ENCODE peak calls at places on chromosomes 12 and 14, in five cellular contexts. Y is tibial nerve; M is K562; K is mucosa of descending colon; A is CD8-positive, alpha-beta T cell. V is an unnamed sample.

GRCh38 chr14:95267306-95267705 is 52.4 kb downstream of the CLMN start:
- DNase-seq in Y (no peak), A (no peak), M (no peak), K (no peak), V (no peak)

GRCh38 chr12:98355322-98355721 is 160.1 kb upstream of the TMPO start:
- DNase-seq in M (no peak), Y (no peak), A (no peak), K (no peak), V (no peak)

GRCh38 chr12:89256060-89256459 is 96.2 kb downstream of the DUSP6 start:
- DNase-seq in K (no peak), M (no peak), Y (no peak), A (no peak), V (no peak)

GRCh38 chr14:73239463-73240241 is 2.3 kb downstream of the PAPLN start:
- DNase-seq in M (no peak), K (no peak), A (no peak), Y (peak), V (peak)

GRCh38 chr14:87067597-87067996 is 925.4 kb downstream of the GALC start:
- DNase-seq in A (no peak), Y (no peak), M (no peak), K (no peak), V (no peak)

GRCh38 chr12:109542014-109542413 is 31.3 kb downstream of the MMAB start:
- DNase-seq in Y (no peak), M (no peak), K (no peak), A (no peak), V (no peak)

GRCh38 chr14:59422069-59422881 is 42.9 kb downstream of the GPR135 start:
- DNase-seq in K (no peak), M (no peak), Y (no peak), A (no peak), V (no peak)

GRCh38 chr12:25130741-25131188 is 64.2 kb downstream of the DNAI7 start:
- DNase-seq in Y (no peak), K (no peak), M (peak), A (no peak), V (no peak)

GRCh38 chr12:97375310-97375709 is 87.3 kb upstream of the RMST start:
- DNase-seq in K (no peak), Y (no peak), M (no peak), A (no peak), V (no peak)

GRCh38 chr12:105942316-105942715 is 196.4 kb downstream of the NUAK1 start:
- DNase-seq in M (no peak), A (no peak), Y (no peak), K (no peak), V (no peak)

GRCh38 chr12:127494961-127495915 is 771.7 kb upstream of the TMEM132C start:
- DNase-seq in K (no peak), M (no peak), A (no peak), Y (no peak), V (no peak)

GRCh38 chr12:113392988-113393579 is 10.6 kb downstream of the SDS start:
- DNase-seq in Y (no peak), A (no peak), M (peak), K (no peak), V (no peak)

GRCh38 chr12:47878293-47878917 is 26.4 kb downstream of the VDR start:
- DNase-seq in Y (no peak), M (no peak), K (no peak), A (no peak), V (no peak)

GRCh38 chr14:51430600-51430999 is 190.6 kb downstream of the TMX1 start:
- DNase-seq in M (no peak), A (no peak), K (no peak), Y (no peak), V (no peak)

GRCh38 chr14:41607119-41607785 is 576 bp downstream of the LRFN5 start:
- DNase-seq in A (no peak), Y (no peak), K (no peak), M (no peak), V (no peak)

GRCh38 chr12:120814903-120815429 is 89.2 kb downstream of the SPPL3 start:
- DNase-seq in A (no peak), Y (no peak), K (no peak), M (no peak), V (no peak)

GRCh38 chr12:88393017-88393767 is 187.1 kb downstream of the KITLG start:
- DNase-seq in K (no peak), Y (no peak), M (peak), A (no peak), V (no peak)

GRCh38 chr12:110585231-110585799 is 2.2 kb upstream of the PPTC7 start:
- DNase-seq in M (no peak), A (peak), K (no peak), Y (no peak), V (no peak)

GRCh38 chr14:106317593-106317992 is 791.2 kb downstream of the TMEM121 start:
- DNase-seq in K (no peak), A (no peak), Y (no peak), M (no peak), V (no peak)

GRCh38 chr14:73726025-73726961 is 12.1 kb upstream of the PNMA1 start:
- DNase-seq in M (no peak), K (no peak), A (no peak), Y (no peak), V (no peak)

GRCh38 chr14:53192023-53192422 is 38.9 kb upstream of the DDHD1 start:
- DNase-seq in Y (no peak), M (no peak), A (no peak), K (no peak), V (no peak)

GRCh38 chr12:58387199-58387598 is 445.8 kb downstream of the ATP23 start:
- DNase-seq in A (no peak), M (no peak), K (no peak), Y (no peak), V (no peak)

DNA sequence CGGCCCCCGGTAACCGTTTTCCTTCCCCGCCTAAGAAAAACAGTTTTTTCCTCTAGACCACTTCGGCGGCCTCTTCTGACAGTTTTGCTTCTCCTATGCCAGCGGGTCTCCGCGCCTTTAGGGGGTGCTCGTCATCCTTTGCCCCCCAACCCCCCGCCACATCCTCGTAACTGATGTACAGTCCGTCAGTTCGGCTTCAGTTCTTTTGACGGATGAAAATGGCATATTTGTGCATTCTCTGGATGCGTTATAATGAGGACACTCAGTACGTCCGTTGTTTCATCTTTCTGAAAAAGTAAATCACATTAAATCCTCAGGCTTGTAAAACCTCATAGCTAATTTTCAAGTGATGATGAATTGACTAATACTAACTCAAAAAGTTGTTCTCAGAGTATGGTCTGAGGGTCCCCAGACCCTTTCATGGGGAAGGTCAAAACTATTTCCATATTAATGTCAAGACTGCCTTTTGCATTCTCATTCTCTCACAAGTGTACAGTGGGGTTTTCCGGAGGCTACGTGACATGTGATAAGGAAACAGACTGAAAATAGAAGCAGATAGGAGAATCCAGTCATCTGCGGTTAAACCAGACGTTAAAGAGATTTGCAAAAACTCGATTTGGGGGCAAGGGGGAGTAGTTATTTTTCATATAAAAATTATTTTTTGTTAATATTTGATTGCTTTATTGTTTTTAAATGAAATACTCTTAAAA is 829 bp upstream of the NAP1L1 start:
- DNase-seq in A (peak), M (no peak), Y (no peak), K (no peak), V (no peak)
- TF ChIP-seq CTCF in A (peak), M (peak), Y (no peak), K (no peak), V (no peak)

GRCh38 chr14:23078692-23079116 is 16.2 kb downstream of the ACIN1 start:
- DNase-seq in M (peak), Y (peak), K (no peak), A (no peak), V (peak)

GRCh38 chr14:23079716-23080115 is 15.2 kb downstream of the ACIN1 start:
- DNase-seq in K (no peak), M (no peak), Y (no peak), A (no peak), V (no peak)

GRCh38 chr14:23077962-23078361 is 17.0 kb downstream of the ACIN1 start:
- DNase-seq in A (no peak), Y (no peak), M (no peak), K (no peak), V (no peak)

GRCh38 chr14:23074906-23075305 is 17.6 kb upstream of the CDH24 start:
- DNase-seq in M (no peak), A (no peak), Y (no peak), K (no peak), V (no peak)

DNA sequence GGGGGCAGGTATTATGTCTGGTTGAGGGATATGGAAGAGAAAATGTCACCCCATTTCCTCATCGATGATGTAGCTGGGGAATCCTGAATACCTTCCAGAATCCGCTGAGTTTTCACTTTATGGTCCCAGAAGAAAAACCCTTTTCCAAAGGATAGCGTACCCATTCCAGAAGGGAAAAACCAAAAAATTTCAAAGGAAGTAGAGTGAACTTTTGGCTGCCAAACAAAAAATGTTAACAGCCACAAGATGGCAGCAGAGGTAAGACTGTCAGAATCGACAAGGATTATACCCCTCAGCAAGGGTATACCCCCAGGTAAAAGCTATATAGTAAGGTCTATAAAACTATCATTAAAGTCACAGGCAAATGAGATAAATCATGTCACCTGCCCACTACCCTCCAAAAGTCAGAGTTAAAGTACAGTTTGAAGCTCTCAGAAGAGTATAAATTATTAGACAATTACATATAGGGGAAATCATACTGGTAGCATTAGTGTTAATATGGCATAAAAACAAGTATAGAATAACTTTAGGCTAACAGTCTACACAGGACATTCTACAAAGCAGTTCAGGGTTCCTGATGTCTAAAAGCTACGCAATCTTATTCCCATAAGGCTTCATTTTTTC is 18.0 kb downstream of the ACIN1 start:
- DNase-seq in A (no peak), K (no peak), Y (peak), M (no peak), V (no peak)
- TF ChIP-seq CTCF in A (peak), K (peak), Y (peak), M (peak), V (peak)

DNA sequence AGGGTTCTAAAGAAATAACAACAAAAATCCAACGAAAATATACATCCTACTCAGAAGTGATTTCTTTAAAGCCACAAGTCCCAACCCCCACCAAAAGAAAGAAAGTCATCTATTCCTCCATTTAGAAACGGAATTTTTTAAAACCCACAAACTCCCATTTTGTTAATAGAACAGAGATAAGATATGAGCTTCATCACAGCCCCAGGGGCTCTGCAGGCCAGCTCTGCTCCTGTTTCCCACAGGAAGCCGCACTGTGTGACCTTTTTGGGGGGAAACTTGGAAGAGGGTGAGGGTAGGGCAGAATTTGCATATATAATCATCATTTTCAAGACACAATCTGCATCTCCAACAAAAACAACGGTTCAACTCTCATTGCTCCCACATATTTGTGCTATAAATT is 2.8 kb downstream of the FBXL14 start:
- DNase-seq in A (no peak), Y (no peak), K (no peak), M (no peak), V (no peak)
- TF ChIP-seq CTCF in A (no peak), Y (no peak), K (no peak), M (no peak), V (no peak)

GRCh38 chr14:90880282-90880681 is 64.1 kb upstream of the TTC7B start:
- DNase-seq in A (no peak), K (no peak), M (no peak), Y (no peak), V (no peak)
- TF ChIP-seq CTCF in A (no peak), K (no peak), M (no peak), Y (no peak), V (no peak)

GRCh38 chr12:102917026-102917787 is at the start of gene PAH:
- DNase-seq in K (peak), Y (no peak), M (peak), A (no peak), V (no peak)
- TF ChIP-seq CTCF in K (no peak), Y (no peak), M (no peak), A (no peak), V (no peak)

GRCh38 chr12:123808167-123808566 is 46.1 kb downstream of the DNAH10 start:
- DNase-seq in K (peak), M (peak), A (no peak), Y (no peak), V (no peak)
- TF ChIP-seq CTCF in K (no peak), M (peak), A (no peak), Y (no peak), V (no peak)

DNA sequence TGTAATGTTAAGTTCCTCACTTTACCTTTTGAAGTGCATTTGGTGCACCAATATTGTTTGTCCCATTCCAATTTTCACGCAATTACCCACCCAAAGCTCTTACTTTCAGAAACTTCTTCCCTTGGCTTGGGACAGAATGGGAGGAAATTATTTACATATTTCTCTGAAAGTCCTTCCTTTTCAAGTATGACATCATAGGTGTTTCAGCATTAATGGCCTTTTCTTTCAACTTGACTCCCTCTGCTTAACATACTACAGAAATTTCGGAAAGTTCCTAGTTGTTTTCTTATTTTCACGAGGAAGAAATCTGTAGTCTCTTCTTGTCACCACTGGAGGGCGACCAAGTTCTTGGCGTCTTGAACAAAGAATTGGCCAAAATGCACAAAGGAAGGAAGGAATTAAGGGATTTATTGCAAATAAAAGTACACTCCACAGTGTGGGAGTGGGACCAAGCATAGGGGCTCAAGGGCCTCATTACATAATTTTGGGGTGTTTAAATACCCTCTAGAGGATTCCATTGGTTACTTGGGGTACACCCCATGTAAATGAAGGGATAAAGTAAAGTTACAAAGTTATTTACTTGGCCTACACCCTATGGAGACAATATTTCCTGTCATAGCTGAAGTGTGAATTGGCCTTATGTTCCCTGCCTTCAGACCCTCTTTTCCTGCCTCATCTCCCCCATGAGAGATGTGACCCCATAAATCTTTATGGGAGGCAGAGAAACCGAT is 70.5 kb downstream of the RPL10L start:
- DNase-seq in A (no peak), Y (no peak), M (no peak), K (no peak), V (no peak)
- TF ChIP-seq CTCF in A (no peak), Y (peak), M (peak), K (no peak), V (no peak)

DNA sequence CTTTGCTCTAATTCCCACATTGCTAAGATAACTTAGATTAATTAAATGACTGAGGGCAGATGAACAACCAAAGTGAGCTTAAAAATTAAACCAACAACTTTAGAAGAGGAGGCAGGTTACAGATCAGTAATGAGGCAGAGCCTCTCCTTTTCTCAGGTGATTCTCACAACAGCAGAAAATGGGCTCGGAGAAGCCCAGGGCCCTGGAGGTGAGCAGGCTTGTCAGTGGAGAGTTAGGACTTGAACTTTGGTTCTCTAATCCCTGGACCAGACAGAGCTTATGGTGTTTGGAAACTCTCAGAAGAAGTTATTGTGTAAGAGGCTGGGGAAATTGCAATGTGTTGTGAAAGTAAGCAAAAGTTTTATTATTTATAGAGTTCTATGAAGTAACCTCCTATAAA is 2.8 kb downstream of the TRHDE start:
- DNase-seq in M (no peak), A (no peak), Y (no peak), K (no peak), V (no peak)
- TF ChIP-seq CTCF in M (no peak), A (no peak), Y (no peak), K (no peak), V (no peak)

GRCh38 chr14:91048676-91049075 is 11.8 kb downstream of the RPS6KA5 start:
- DNase-seq in Y (no peak), K (no peak), M (no peak), A (no peak), V (no peak)
- TF ChIP-seq CTCF in Y (no peak), K (no peak), M (no peak), A (no peak), V (no peak)